ENCODE peak calls at places on chromosomes 1 and 21, in six cellular contexts. V, J, R, T, U and I are unnamed samples.
A peak's percentile ranks its signal among the peaks of the same experiment; 100 is the strongest.

GRCh38 chr21:46226920-46227599 is 1.5 kb downstream of the LSS start:
- DNase-seq in U (no peak), T (no peak), R (peak; percentile 16), V (no peak), J (no peak), I (no peak)

GRCh38 chr1:225691377-225691776 is 38.5 kb upstream of the ENAH start:
- DNase-seq in T (no peak), R (peak; percentile 51), U (no peak), V (no peak), J (peak; percentile 22), I (no peak)

GRCh38 chr1:26161408-26162219 is 2.7 kb downstream of the FAM110D start:
- DNase-seq in U (peak; percentile 71), T (no peak), V (peak; percentile 64), R (no peak), J (peak; percentile 48), I (peak; percentile 50)

GRCh38 chr1:167433884-167434283 is 84.4 kb downstream of the CD247 start:
- DNase-seq in U (no peak), T (no peak), J (no peak), V (no peak), R (no peak), I (no peak)

GRCh38 chr1:6234502-6235295 is 1.1 kb downstream of the ICMT start:
- DNase-seq in U (no peak), V (no peak), J (peak; percentile 58), T (no peak), R (no peak), I (no peak)

GRCh38 chr1:17773626-17774326 is 18.6 kb downstream of the ACTL8 start:
- DNase-seq in T (no peak), V (no peak), U (no peak), J (no peak), R (no peak), I (no peak)

GRCh38 chr1:116717318-116717717 is 36.9 kb upstream of the CD2 start:
- DNase-seq in J (no peak), V (no peak), U (no peak), R (no peak), T (no peak), I (no peak)

GRCh38 chr1:111204211-111204883 is 3.9 kb upstream of the DENND2D start:
- DNase-seq in J (no peak), T (peak; percentile 69), V (no peak), U (no peak), R (no peak), I (no peak)

GRCh38 chr1:201332021-201332420 is 45.5 kb downstream of the TNNT2 start:
- DNase-seq in U (no peak), R (no peak), T (no peak), J (no peak), V (no peak), I (no peak)

GRCh38 chr1:160548183-160548582 is 25.1 kb upstream of the SLAMF6 start:
- DNase-seq in U (no peak), T (no peak), J (no peak), R (no peak), V (no peak), I (no peak)

GRCh38 chr1:18951818-18952391 is 4.6 kb downstream of the IFFO2 start:
- DNase-seq in J (no peak), T (peak; percentile 62), U (no peak), V (no peak), R (peak; percentile 43), I (no peak)

GRCh38 chr1:61432616-61433388 is 292.1 kb downstream of the TM2D1 start:
- DNase-seq in U (no peak), R (no peak), V (no peak), J (no peak), T (no peak), I (no peak)

GRCh38 chr1:232057217-232057895 is 430.8 kb downstream of the DISC1 start:
- DNase-seq in V (no peak), T (no peak), R (no peak), U (no peak), J (no peak), I (no peak)

GRCh38 chr1:936348-936747 is 12.6 kb downstream of the SAMD11 start:
- DNase-seq in J (no peak), T (no peak), U (no peak), V (no peak), R (no peak), I (no peak)

GRCh38 chr1:101139130-101139529 is 97.7 kb upstream of the S1PR1 start:
- DNase-seq in V (no peak), T (no peak), U (no peak), R (no peak), J (no peak), I (no peak)

GRCh38 chr1:101136739-101137138 is 100.1 kb upstream of the S1PR1 start:
- DNase-seq in U (no peak), V (no peak), R (peak; percentile 34), J (peak; percentile 42), T (no peak), I (no peak)

GRCh38 chr1:101135526-101135925 is 101.3 kb upstream of the S1PR1 start:
- DNase-seq in U (no peak), T (no peak), R (no peak), J (no peak), V (no peak), I (no peak)

GRCh38 chr1:101140041-101140718 is 96.6 kb upstream of the S1PR1 start:
- DNase-seq in R (no peak), V (no peak), U (no peak), J (no peak), T (no peak), I (no peak)

DNA sequence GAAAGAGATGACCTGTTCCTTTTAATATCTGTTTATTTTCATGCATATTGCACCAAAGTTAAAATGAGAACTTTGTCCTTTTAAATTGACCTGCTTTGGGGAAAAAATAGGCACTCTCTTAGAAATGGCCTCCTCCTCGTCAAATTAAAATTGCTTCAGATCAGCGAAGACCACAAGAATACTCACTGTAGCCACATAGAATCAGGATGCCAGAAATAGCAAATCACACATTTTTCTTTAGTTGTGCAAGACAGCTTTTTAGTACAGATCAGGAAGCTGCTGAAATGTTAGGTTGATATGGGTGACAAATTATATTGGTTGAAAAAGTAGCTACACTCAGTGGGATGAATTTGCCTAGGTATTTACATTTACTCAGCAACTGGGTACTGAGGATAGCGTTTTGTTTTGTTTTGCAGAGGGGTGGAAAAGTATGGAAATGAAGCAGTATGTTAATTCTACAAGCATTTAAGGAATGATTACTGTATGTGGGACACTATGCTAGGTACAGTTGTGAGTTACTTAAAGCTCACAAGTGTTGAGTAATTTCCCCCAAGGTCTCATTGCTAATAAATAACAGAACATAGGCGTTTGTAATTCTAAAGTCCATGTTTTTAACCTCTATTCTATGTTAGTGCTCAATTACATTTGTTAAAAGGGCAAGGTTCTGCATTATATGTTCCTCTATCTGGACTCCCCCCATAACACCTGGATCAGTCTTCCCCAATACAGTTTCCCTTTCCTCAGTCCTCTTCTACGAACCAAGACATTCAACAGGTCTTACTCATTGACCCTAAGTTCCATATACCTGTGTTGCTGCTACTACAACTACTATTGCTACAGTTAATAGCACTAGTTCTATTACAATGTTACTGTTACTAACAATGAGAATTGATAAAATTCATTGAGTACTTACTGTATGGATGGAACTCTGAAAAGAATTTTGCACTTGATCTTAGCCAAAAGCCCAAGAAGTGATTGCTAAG is 99.4 kb upstream of the S1PR1 start:
- DNase-seq in V (no peak), T (no peak), J (no peak), U (no peak), R (peak; percentile 54), I (no peak)
- TF ChIP-seq CTCF in V (no peak), T (no peak), J (no peak), U (no peak), R (no peak), I (no peak)

GRCh38 chr1:197180252-197180878 is 33.9 kb upstream of the ASPM start:
- DNase-seq in J (peak; percentile 70), U (no peak), R (peak; percentile 64), V (no peak), T (no peak), I (no peak)

GRCh38 chr1:197182716-197183115 is 36.2 kb upstream of the ASPM start:
- DNase-seq in V (no peak), U (no peak), J (no peak), T (no peak), R (no peak), I (no peak)

GRCh38 chr1:197174818-197175217 is 28.3 kb upstream of the ASPM start:
- DNase-seq in T (no peak), J (no peak), V (no peak), R (no peak), U (no peak), I (no peak)

GRCh38 chr1:197181982-197182381 is 35.5 kb upstream of the ASPM start:
- DNase-seq in V (no peak), J (no peak), R (no peak), U (no peak), T (no peak), I (no peak)

DNA sequence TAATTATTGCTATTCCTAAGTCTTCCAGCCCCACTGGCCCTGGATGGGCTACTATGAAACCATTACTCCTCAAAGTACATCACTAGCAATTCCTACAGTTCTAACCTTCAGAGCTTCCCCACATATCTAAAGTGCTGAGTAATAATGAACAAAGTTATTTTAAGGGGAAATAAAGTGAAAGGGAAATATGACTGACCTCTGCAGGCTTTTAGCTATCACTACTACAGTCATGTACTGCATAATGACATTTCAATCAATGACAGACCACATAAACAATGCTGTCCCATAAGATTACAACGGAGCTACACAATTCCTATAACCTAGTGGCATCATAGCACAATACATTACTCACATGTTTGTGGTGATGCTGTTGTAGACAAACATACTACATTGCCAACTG is 32.5 kb upstream of the ASPM start:
- DNase-seq in J (peak; percentile 26), V (no peak), T (no peak), U (no peak), R (peak; percentile 37), I (no peak)
- TF ChIP-seq CTCF in J (peak; percentile 13), V (no peak), T (no peak), U (no peak), R (no peak), I (no peak)

DNA sequence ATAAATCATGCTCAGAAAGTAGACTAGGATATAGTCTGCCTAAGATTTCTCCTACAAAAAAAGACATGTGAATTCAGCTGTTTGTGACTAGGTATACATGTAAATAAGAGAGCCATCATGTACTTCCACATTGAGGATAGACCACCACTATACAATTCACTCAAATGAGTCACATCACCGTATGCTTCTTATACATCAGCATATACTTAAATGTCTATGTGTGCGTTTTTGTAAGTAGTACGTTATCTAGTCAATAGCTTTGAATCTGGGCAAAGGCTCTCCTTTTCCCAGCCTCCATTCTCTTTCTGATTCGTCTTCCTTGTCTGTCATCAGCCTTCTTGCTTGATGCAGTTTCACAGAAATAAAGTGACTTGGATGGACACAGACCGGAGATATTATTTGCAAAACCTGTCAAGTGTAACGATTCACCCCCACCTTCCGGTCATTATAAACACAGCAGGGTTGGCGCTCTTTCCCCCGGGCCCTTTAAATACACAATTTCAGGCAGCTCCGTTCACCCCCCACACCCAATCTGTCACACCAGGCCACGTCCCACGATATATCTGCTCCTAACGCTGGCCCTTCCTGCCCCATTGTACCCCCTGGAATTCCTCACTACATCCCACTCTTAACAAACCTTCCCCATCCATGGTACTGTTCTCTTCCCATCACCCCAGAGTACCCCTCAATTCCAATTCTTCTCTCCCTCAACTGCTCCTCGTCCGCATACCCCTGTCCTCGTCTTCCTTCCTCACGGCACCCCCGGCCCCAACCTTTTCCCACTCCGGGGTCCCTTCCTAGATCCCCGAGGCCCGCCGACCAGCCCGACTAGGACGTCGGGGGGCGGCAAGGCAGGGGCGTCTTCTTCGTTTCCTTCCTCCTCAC is 636 bp downstream of the VAMP4 start:
- DNase-seq in U (peak; percentile 43), V (no peak), T (peak; percentile 26), J (peak; percentile 82), R (peak; percentile 11), I (no peak)
- TF ChIP-seq CTCF in U (no peak), V (no peak), T (peak; percentile 14), J (no peak), R (peak; percentile 30), I (peak; percentile 12)

GRCh38 chr21:43362306-43362927 is 64.5 kb downstream of the SIK1 start:
- DNase-seq in T (peak; percentile 80), U (peak; percentile 68), R (peak; percentile 76), J (no peak), V (peak; percentile 47), I (no peak)
- TF ChIP-seq CTCF in T (no peak), U (no peak), R (no peak), J (no peak), V (no peak), I (no peak)